ENCODE peak calls at places on chromosomes 1 and 21, in four cellular contexts. P is A673; V is A549; X is naive thymus-derived CD8-positive, alpha-beta T cell. A is an unnamed sample.
A peak's percentile ranks its signal among the peaks of the same experiment; 100 is the strongest.

GRCh38 chr1:246117066-246117791 is 389.9 kb downstream of the SMYD3 start:
- DNase-seq in P (peak; percentile 40), V (peak; percentile 20), X (peak; percentile 80), A (peak; percentile 30)

GRCh38 chr1:94590203-94591137 is 48.9 kb upstream of the F3 start:
- DNase-seq in P (no peak), V (no peak), X (no peak), A (no peak)

GRCh38 chr1:206734499-206735142 is 36.0 kb upstream of the IL19 start:
- DNase-seq in P (peak; percentile 45), V (peak; percentile 78), X (peak; percentile 75), A (peak; percentile 44)

GRCh38 chr1:9827558-9828185 is 3.9 kb upstream of the CLSTN1 start:
- DNase-seq in P (no peak), V (peak; percentile 38), X (no peak), A (no peak)

GRCh38 chr1:55337801-55338447 is 122.8 kb upstream of the USP24 start:
- DNase-seq in P (peak; percentile 69), V (peak; percentile 7), X (no peak), A (peak; percentile 6)

GRCh38 chr1:22494144-22494543 is 42.5 kb downstream of the ZBTB40 start:
- DNase-seq in P (no peak), V (no peak), X (no peak), A (no peak)

GRCh38 chr21:46052703-46053651 is 44.9 kb upstream of the COL6A2 start:
- DNase-seq in P (no peak), V (no peak), X (no peak), A (peak; percentile 41)

GRCh38 chr1:9685833-9686232 is 34.3 kb downstream of the PIK3CD start:
- DNase-seq in P (no peak), V (no peak), X (no peak), A (no peak)

GRCh38 chr1:153490272-153491051 is 30.0 kb upstream of the S100A7 start:
- DNase-seq in P (peak; percentile 85), V (peak; percentile 47), X (no peak), A (no peak)

GRCh38 chr1:162111572-162111971 is 42.1 kb downstream of the NOS1AP start:
- DNase-seq in P (no peak), V (no peak), X (no peak), A (no peak)

GRCh38 chr1:14850563-14850962 is 252.1 kb downstream of the KAZN start:
- DNase-seq in P (no peak), V (no peak), X (no peak), A (no peak)

GRCh38 chr1:9476790-9477463 is 62.3 kb upstream of the SLC25A33 start:
- DNase-seq in P (no peak), V (no peak), X (no peak), A (no peak)

GRCh38 chr1:46533179-46533864 is 18.1 kb downstream of the KNCN start:
- DNase-seq in P (peak; percentile 52), V (no peak), X (peak; percentile 41), A (peak; percentile 38)

GRCh38 chr1:188249813-188250212 is 1421.1 kb downstream of the PLA2G4A start:
- DNase-seq in P (no peak), V (no peak), X (no peak), A (no peak)

GRCh38 chr1:20343149-20343936 is 52.7 kb downstream of the VWA5B1 start:
- DNase-seq in P (peak; percentile 18), V (no peak), X (no peak), A (no peak)

GRCh38 chr1:101233495-101233894 is 3.3 kb upstream of the S1PR1 start:
- DNase-seq in P (no peak), V (no peak), X (no peak), A (no peak)

GRCh38 chr1:42935313-42935624 is 23.4 kb downstream of the SLC2A1 start:
- DNase-seq in P (no peak), V (no peak), X (no peak), A (no peak)

GRCh38 chr21:31335957-31336738 is 7.9 kb downstream of the TIAM1 start:
- DNase-seq in P (no peak), V (peak; percentile 8), X (no peak), A (peak; percentile 38)

GRCh38 chr1:167669209-167670139 is 39.4 kb downstream of the RCSD1 start:
- DNase-seq in P (no peak), V (no peak), X (no peak), A (no peak)

A was measured in T-helper 2 cell treated with Interferon-gamma antibody and Interleukin-4, amounts not matched to agents 5 μg/mL and 100 μg/mL, for 36 hours.